ENCODE peak calls at places on chromosomes 2 and 18, in four cellular contexts. One of them, this sample, is unnamed.

GRCh38 chr2:60641866-60642788 is 88.7 kb upstream of the BCL11A start:
- DNase-seq in activated naive CD4-positive, alpha-beta T cell treated with anti-CD3 and anti-CD28 coated beads for 36 hours: peak
- DNase-seq in CD8-positive, alpha-beta memory T cell: no peak
- DNase-seq in endothelial cell: peak
- DNase-seq in this sample: peak

GRCh38 chr2:37365669-37366068 is 21.2 kb downstream of the QPCT start:
- DNase-seq in activated naive CD4-positive, alpha-beta T cell treated with anti-CD3 and anti-CD28 coated beads for 36 hours: peak
- DNase-seq in CD8-positive, alpha-beta memory T cell: no peak
- DNase-seq in endothelial cell: no peak
- DNase-seq in this sample: no peak

GRCh38 chr18:10526211-10526949 is 553 bp downstream of the NAPG start:
- DNase-seq in activated naive CD4-positive, alpha-beta T cell treated with anti-CD3 and anti-CD28 coated beads for 36 hours: peak
- DNase-seq in endothelial cell: peak
- DNase-seq in CD8-positive, alpha-beta memory T cell: peak
- DNase-seq in this sample: peak

GRCh38 chr18:11861583-11862288 is 10.5 kb downstream of the CHMP1B start:
- DNase-seq in CD8-positive, alpha-beta memory T cell: no peak
- DNase-seq in endothelial cell: no peak
- DNase-seq in activated naive CD4-positive, alpha-beta T cell treated with anti-CD3 and anti-CD28 coated beads for 36 hours: no peak
- DNase-seq in this sample: no peak

GRCh38 chr2:30287857-30288513 is 56.7 kb downstream of the LBH start:
- DNase-seq in endothelial cell: no peak
- DNase-seq in CD8-positive, alpha-beta memory T cell: no peak
- DNase-seq in activated naive CD4-positive, alpha-beta T cell treated with anti-CD3 and anti-CD28 coated beads for 36 hours: no peak
- DNase-seq in this sample: no peak

GRCh38 chr2:69149631-69150215 is 136.7 kb downstream of the ANTXR1 start:
- DNase-seq in CD8-positive, alpha-beta memory T cell: no peak
- DNase-seq in activated naive CD4-positive, alpha-beta T cell treated with anti-CD3 and anti-CD28 coated beads for 36 hours: no peak
- DNase-seq in endothelial cell: no peak
- DNase-seq in this sample: no peak

GRCh38 chr18:2303517-2304238 is 267.6 kb downstream of the METTL4 start:
- DNase-seq in CD8-positive, alpha-beta memory T cell: no peak
- DNase-seq in endothelial cell: no peak
- DNase-seq in activated naive CD4-positive, alpha-beta T cell treated with anti-CD3 and anti-CD28 coated beads for 36 hours: no peak
- DNase-seq in this sample: no peak

GRCh38 chr2:194591192-194591591 is 1065.8 kb upstream of the SLC39A10 start:
- DNase-seq in CD8-positive, alpha-beta memory T cell: no peak
- DNase-seq in endothelial cell: no peak
- DNase-seq in activated naive CD4-positive, alpha-beta T cell treated with anti-CD3 and anti-CD28 coated beads for 36 hours: no peak
- DNase-seq in this sample: no peak

GRCh38 chr2:19746137-19746585 is 155.6 kb downstream of the TTC32 start:
- DNase-seq in CD8-positive, alpha-beta memory T cell: no peak
- DNase-seq in endothelial cell: no peak
- DNase-seq in activated naive CD4-positive, alpha-beta T cell treated with anti-CD3 and anti-CD28 coated beads for 36 hours: no peak
- DNase-seq in this sample: no peak

GRCh38 chr2:6881036-6881435 is 3.5 kb downstream of the RSAD2 start:
- DNase-seq in endothelial cell: no peak
- DNase-seq in activated naive CD4-positive, alpha-beta T cell treated with anti-CD3 and anti-CD28 coated beads for 36 hours: no peak
- DNase-seq in CD8-positive, alpha-beta memory T cell: no peak
- DNase-seq in this sample: no peak

GRCh38 chr2:164873096-164873670 is 31.6 kb upstream of the COBLL1 start:
- DNase-seq in endothelial cell: no peak
- DNase-seq in CD8-positive, alpha-beta memory T cell: no peak
- DNase-seq in activated naive CD4-positive, alpha-beta T cell treated with anti-CD3 and anti-CD28 coated beads for 36 hours: no peak
- DNase-seq in this sample: no peak

GRCh38 chr2:189178726-189179606 is 595 bp downstream of the COL5A2 start:
- DNase-seq in activated naive CD4-positive, alpha-beta T cell treated with anti-CD3 and anti-CD28 coated beads for 36 hours: no peak
- DNase-seq in CD8-positive, alpha-beta memory T cell: no peak
- DNase-seq in endothelial cell: peak
- DNase-seq in this sample: no peak

GRCh38 chr18:3836483-3836882 is 386.5 kb downstream of the TGIF1 start:
- DNase-seq in endothelial cell: no peak
- DNase-seq in activated naive CD4-positive, alpha-beta T cell treated with anti-CD3 and anti-CD28 coated beads for 36 hours: no peak
- DNase-seq in CD8-positive, alpha-beta memory T cell: no peak
- DNase-seq in this sample: no peak

GRCh38 chr2:221124542-221125235 is 447.4 kb downstream of the EPHA4 start:
- DNase-seq in endothelial cell: no peak
- DNase-seq in CD8-positive, alpha-beta memory T cell: no peak
- DNase-seq in activated naive CD4-positive, alpha-beta T cell treated with anti-CD3 and anti-CD28 coated beads for 36 hours: no peak
- DNase-seq in this sample: no peak

GRCh38 chr2:62270728-62271127 is 74.8 kb downstream of the B3GNT2 start:
- DNase-seq in CD8-positive, alpha-beta memory T cell: no peak
- DNase-seq in endothelial cell: no peak
- DNase-seq in activated naive CD4-positive, alpha-beta T cell treated with anti-CD3 and anti-CD28 coated beads for 36 hours: no peak
- DNase-seq in this sample: peak

GRCh38 chr2:19364014-19364413 is 5.6 kb upstream of the OSR1 start:
- DNase-seq in endothelial cell: no peak
- DNase-seq in CD8-positive, alpha-beta memory T cell: no peak
- DNase-seq in activated naive CD4-positive, alpha-beta T cell treated with anti-CD3 and anti-CD28 coated beads for 36 hours: no peak
- DNase-seq in this sample: no peak

GRCh38 chr2:127906206-127906926 is 20.6 kb upstream of the AMMECR1L start:
- DNase-seq in endothelial cell: no peak
- DNase-seq in activated naive CD4-positive, alpha-beta T cell treated with anti-CD3 and anti-CD28 coated beads for 36 hours: no peak
- DNase-seq in CD8-positive, alpha-beta memory T cell: no peak
- DNase-seq in this sample: no peak

GRCh38 chr2:147025611-147026010 is 819.2 kb upstream of the ACVR2A start:
- DNase-seq in activated naive CD4-positive, alpha-beta T cell treated with anti-CD3 and anti-CD28 coated beads for 36 hours: no peak
- DNase-seq in CD8-positive, alpha-beta memory T cell: no peak
- DNase-seq in endothelial cell: no peak
- DNase-seq in this sample: no peak

GRCh38 chr2:234679766-234680687 is 183.1 kb upstream of the ARL4C start:
- DNase-seq in activated naive CD4-positive, alpha-beta T cell treated with anti-CD3 and anti-CD28 coated beads for 36 hours: no peak
- DNase-seq in endothelial cell: no peak
- DNase-seq in CD8-positive, alpha-beta memory T cell: no peak
- DNase-seq in this sample: no peak

GRCh38 chr18:32358075-32358474 is 112.6 kb downstream of the GAREM1 start:
- DNase-seq in CD8-positive, alpha-beta memory T cell: no peak
- DNase-seq in endothelial cell: no peak
- DNase-seq in activated naive CD4-positive, alpha-beta T cell treated with anti-CD3 and anti-CD28 coated beads for 36 hours: no peak
- DNase-seq in this sample: no peak

GRCh38 chr2:182393361-182393760 is 33.5 kb downstream of the PDE1A start:
- DNase-seq in activated naive CD4-positive, alpha-beta T cell treated with anti-CD3 and anti-CD28 coated beads for 36 hours: no peak
- DNase-seq in CD8-positive, alpha-beta memory T cell: no peak
- DNase-seq in endothelial cell: no peak
- DNase-seq in this sample: no peak

GRCh38 chr2:150847578-150847977 is 360.1 kb upstream of the RND3 start:
- DNase-seq in activated naive CD4-positive, alpha-beta T cell treated with anti-CD3 and anti-CD28 coated beads for 36 hours: no peak
- DNase-seq in endothelial cell: no peak
- DNase-seq in CD8-positive, alpha-beta memory T cell: no peak
- DNase-seq in this sample: no peak

GRCh38 chr2:8003462-8004075 is 678.3 kb upstream of the ID2 start:
- DNase-seq in CD8-positive, alpha-beta memory T cell: no peak
- DNase-seq in activated naive CD4-positive, alpha-beta T cell treated with anti-CD3 and anti-CD28 coated beads for 36 hours: no peak
- DNase-seq in endothelial cell: no peak
- DNase-seq in this sample: no peak

GRCh38 chr2:98886066-98886554 is 49.9 kb downstream of the CRACDL start:
- DNase-seq in CD8-positive, alpha-beta memory T cell: no peak
- DNase-seq in activated naive CD4-positive, alpha-beta T cell treated with anti-CD3 and anti-CD28 coated beads for 36 hours: no peak
- DNase-seq in endothelial cell: no peak
- DNase-seq in this sample: no peak

GRCh38 chr2:20593072-20594034 is 57.5 kb downstream of the HS1BP3 start:
- DNase-seq in CD8-positive, alpha-beta memory T cell: no peak
- DNase-seq in endothelial cell: no peak
- DNase-seq in activated naive CD4-positive, alpha-beta T cell treated with anti-CD3 and anti-CD28 coated beads for 36 hours: no peak
- DNase-seq in this sample: no peak